ENCODE peak calls at places on chromosome 18, in ten cellular contexts. Y is K562; S is heart left ventricle; O is astrocyte of the cerebellum; B is T-cell; R is cerebellar nuclear complex; A is GM03348; L is A172; T is astrocyte of the spinal cord; D is activated CD8-positive, alpha-beta memory T cell treated with anti-CD3 and anti-CD28 coated beads, Interleukin-2, amount 10 ng/mL, durations not matched to agents 7 days and 5 days. H is an unnamed sample.
A peak's percentile ranks its signal among the peaks of the same experiment; 100 is the strongest.

GRCh38 chr18:48908916-48909315 is 41.8 kb downstream of the SMAD7 start:
- DNase-seq in Y (no peak), S (no peak), O (no peak), B (no peak), R (no peak), A (no peak), L (no peak), T (no peak), D (no peak), H (no peak)

GRCh38 chr18:61333746-61334490 is 688 bp downstream of the CDH20 start:
- DNase-seq in Y (no peak), S (no peak), O (no peak), B (no peak), R (no peak), A (peak; percentile 46), L (no peak), T (peak; percentile 29), D (no peak), H (no peak)

GRCh38 chr18:63162271-63163014 is 157.1 kb downstream of the BCL2 start:
- DNase-seq in Y (no peak), S (no peak), O (no peak), B (no peak), R (no peak), A (peak; percentile 72), L (no peak), T (no peak), D (peak; percentile 64), H (no peak)

GRCh38 chr18:4360221-4360715 is 94.8 kb downstream of the DLGAP1 start:
- DNase-seq in Y (no peak), S (no peak), O (no peak), B (no peak), R (no peak), A (no peak), L (no peak), T (no peak), D (no peak), H (no peak)

GRCh38 chr18:3816601-3817363 is 366.8 kb downstream of the TGIF1 start:
- DNase-seq in Y (no peak), S (no peak), O (peak; percentile 93), B (no peak), R (no peak), A (peak; percentile 75), L (peak; percentile 63), T (peak; percentile 94), D (no peak), H (no peak)

GRCh38 chr18:12309683-12310198 is 1.7 kb downstream of the TUBB6 start:
- DNase-seq in Y (no peak), S (no peak), O (no peak), B (no peak), R (no peak), A (peak; percentile 19), L (peak; percentile 7), T (no peak), D (no peak), H (no peak)

GRCh38 chr18:79942786-79943607 is 8.5 kb downstream of the SLC66A2 start:
- DNase-seq in Y (no peak), S (peak; percentile 37), O (no peak), B (no peak), R (no peak), A (no peak), L (no peak), T (no peak), D (no peak), H (no peak)

GRCh38 chr18:40877096-40877495 is 1077.9 kb upstream of the PIK3C3 start:
- DNase-seq in Y (no peak), S (no peak), O (peak; percentile 80), B (no peak), R (no peak), A (no peak), L (peak; percentile 95), T (peak; percentile 94), D (no peak), H (no peak)

GRCh38 chr18:74796928-74797576 is 199.4 kb downstream of the ZNF407 start:
- DNase-seq in Y (peak; percentile 15), S (no peak), O (no peak), B (no peak), R (no peak), A (peak; percentile 60), L (peak; percentile 61), T (peak; percentile 49), D (no peak), H (no peak)

GRCh38 chr18:37535968-37536367 is 29.6 kb downstream of the CELF4 start:
- DNase-seq in Y (no peak), S (no peak), O (no peak), B (no peak), R (no peak), A (no peak), L (no peak), T (no peak), D (no peak), H (no peak)

GRCh38 chr18:47870605-47871004 is 59.9 kb downstream of the SMAD2 start:
- DNase-seq in Y (no peak), S (no peak), O (no peak), B (no peak), R (no peak), A (no peak), L (no peak), T (no peak), D (no peak), H (no peak)

GRCh38 chr18:79924814-79925655 is 26.4 kb downstream of the SLC66A2 start:
- DNase-seq in Y (no peak), S (no peak), O (no peak), B (no peak), R (peak; percentile 32), A (no peak), L (no peak), T (no peak), D (no peak), H (no peak)

GRCh38 chr18:80042785-80043184 is 8.6 kb downstream of the RBFA start:
- DNase-seq in Y (no peak), S (no peak), O (no peak), B (no peak), R (no peak), A (no peak), L (no peak), T (no peak), D (no peak), H (no peak)

GRCh38 chr18:50072146-50072545 is 122.8 kb downstream of the MYO5B start:
- DNase-seq in Y (no peak), S (no peak), O (no peak), B (no peak), R (no peak), A (no peak), L (no peak), T (no peak), D (no peak), H (no peak)

H was measured in CMK.